ENCODE peak calls at places on chromosome 2, in four cellular contexts. C is tibial nerve, U is fibroblast of lung, B is SJSA1. Q is an unnamed sample.

GRCh38 chr2:201915446-201915845 is 109.1 kb downstream of the CDK15 start:
- DNase-seq in U (no peak), B (no peak), C (no peak), Q (no peak)

GRCh38 chr2:8857709-8858108 is 20.3 kb upstream of the KIDINS220 start:
- DNase-seq in C (no peak), U (no peak), B (no peak), Q (peak; percentile 58)

GRCh38 chr2:239691720-239692119 is 290.9 kb upstream of the HDAC4 start:
- DNase-seq in C (no peak), B (peak; percentile 36), U (no peak), Q (no peak)

GRCh38 chr2:85822766-85823165 is 66.0 kb downstream of the ST3GAL5 start:
- DNase-seq in U (no peak), B (no peak), C (no peak), Q (no peak)

GRCh38 chr2:7692657-7693161 is 775.5 kb downstream of the RNF144A start:
- DNase-seq in B (no peak), C (no peak), U (peak; percentile 90), Q (peak; percentile 43)

GRCh38 chr2:231707625-231708049 is 688 bp upstream of the PTMA start:
- DNase-seq in B (no peak), C (peak; percentile 60), U (peak; percentile 54), Q (no peak)

GRCh38 chr2:176589287-176589686 is 320.0 kb downstream of the MTX2 start:
- DNase-seq in B (no peak), C (no peak), U (no peak), Q (no peak)

GRCh38 chr2:127658641-127659407 is 12.9 kb downstream of the GPR17 start:
- DNase-seq in B (no peak), U (no peak), C (no peak), Q (no peak)

GRCh38 chr2:208000701-208001395 is 24.5 kb downstream of the PLEKHM3 start:
- DNase-seq in C (no peak), B (no peak), U (no peak), Q (no peak)

GRCh38 chr2:222297600-222297935 is 1.2 kb downstream of the PAX3 start:
- DNase-seq in U (no peak), C (no peak), B (no peak), Q (peak; percentile 20)
- H3K4me3 ChIP-seq in U (no peak overlapping the region), C (no peak overlapping the region), B (no peak overlapping the region), Q (peak overlapping the region; percentile 78)

GRCh38 chr2:96361751-96362150 is 26.2 kb downstream of the NCAPH start:
- DNase-seq in B (no peak), U (no peak), C (no peak), Q (no peak)
- H3K36me3 ChIP-seq in B (peaks cover 88% of the 10 kb centered on the region), U (peaks cover 8% of the 10 kb centered on the region), C (no peaks in the 10 kb centered on the region), Q (peaks cover 63% of the 10 kb centered on the region)

DNA sequence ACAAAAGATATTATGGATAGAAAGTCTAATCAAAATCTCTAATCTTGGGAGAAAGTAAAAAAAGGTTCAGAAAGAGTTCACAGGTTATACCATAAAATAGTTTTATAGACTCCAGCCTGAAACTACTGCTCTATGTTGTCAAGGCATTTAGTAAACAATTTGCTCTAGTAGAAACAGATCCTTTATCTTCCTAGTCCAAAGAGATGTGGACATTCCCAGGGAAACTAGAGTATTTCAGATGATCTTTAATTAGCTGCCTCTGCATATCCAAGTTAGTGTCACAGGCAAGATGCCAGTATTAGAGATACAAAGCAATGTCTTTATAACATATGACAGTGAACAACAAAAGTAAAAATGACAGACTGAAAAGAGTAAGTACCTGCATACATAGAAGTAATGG is 708.6 kb downstream of the CCDC85A start:
- DNase-seq in U (no peak), C (no peak), B (no peak), Q (no peak)
- H3K9me3 ChIP-seq in U (no peaks in the 10 kb centered on the region), C (no peaks in the 10 kb centered on the region), B (no peaks in the 10 kb centered on the region), Q (no peaks in the 10 kb centered on the region)

DNA sequence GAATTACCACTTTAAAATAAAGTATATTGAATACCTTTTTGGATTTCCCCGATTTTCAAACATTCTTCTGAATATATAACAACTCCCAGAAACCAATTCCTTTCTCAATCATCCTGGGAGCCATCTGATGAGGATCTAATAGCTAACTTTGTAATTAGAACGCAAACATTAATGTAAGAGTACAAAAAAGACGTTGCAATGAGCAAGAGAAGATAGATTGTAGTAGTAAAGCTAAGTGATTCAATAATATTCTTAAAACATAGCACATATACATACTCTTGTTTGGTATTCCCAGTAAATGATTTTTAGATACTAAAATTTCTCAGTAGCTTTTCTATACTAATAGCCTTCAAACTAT is 1.1 kb downstream of the ABCA12 start:
- DNase-seq in C (no peak), U (no peak), B (no peak), Q (no peak)
- H3K4me3 ChIP-seq in C (no peak overlapping the region), U (no peak overlapping the region), B (no peak overlapping the region), Q (no peak overlapping the region)